ENCODE peak calls at places on chromosomes 12 and 14, in six cellular contexts. O, B, G, I, P and R are unnamed samples.

GRCh38 chr12:105275997-105276760 is 40.2 kb upstream of the APPL2 start:
- DNase-seq in O (no peak), B (no peak), I (no peak), G (no peak), P (no peak), R (no peak)

GRCh38 chr12:98296462-98297079 is 218.8 kb upstream of the TMPO start:
- DNase-seq in P (peak; percentile 60), B (no peak), I (no peak), G (peak; percentile 20), O (peak; percentile 73), R (peak; percentile 45)

GRCh38 chr14:104940526-104941150 is 16.0 kb downstream of the PLD4 start:
- DNase-seq in O (peak; percentile 49), P (no peak), I (no peak), B (peak; percentile 11), G (no peak), R (no peak)

GRCh38 chr12:103571286-103571685 is 15.8 kb upstream of the STAB2 start:
- DNase-seq in P (peak; percentile 73), G (peak; percentile 75), I (no peak), O (peak; percentile 72), B (no peak), R (peak; percentile 89)

GRCh38 chr14:96237641-96238040 is 18.4 kb upstream of the BDKRB1 start:
- DNase-seq in B (no peak), I (no peak), O (no peak), G (no peak), P (no peak), R (no peak)

GRCh38 chr14:58815046-58815701 is 177.4 kb downstream of the DACT1 start:
- DNase-seq in I (no peak), P (no peak), B (peak; percentile 50), G (no peak), O (no peak), R (no peak)

GRCh38 chr14:23375527-23376251 is 1.2 kb upstream of the CMTM5 start:
- DNase-seq in G (no peak), I (no peak), O (no peak), P (no peak), B (no peak), R (no peak)

GRCh38 chr12:48977290-48978281 is 536 bp upstream of the WNT1 start:
- DNase-seq in B (peak; percentile 80), G (no peak), I (peak; percentile 62), O (no peak), P (peak; percentile 88), R (peak; percentile 80)

GRCh38 chr14:49962616-49963015 is 69.7 kb downstream of the ARF6 start:
- DNase-seq in G (no peak), P (no peak), I (no peak), O (peak; percentile 19), B (no peak), R (no peak)

DNA sequence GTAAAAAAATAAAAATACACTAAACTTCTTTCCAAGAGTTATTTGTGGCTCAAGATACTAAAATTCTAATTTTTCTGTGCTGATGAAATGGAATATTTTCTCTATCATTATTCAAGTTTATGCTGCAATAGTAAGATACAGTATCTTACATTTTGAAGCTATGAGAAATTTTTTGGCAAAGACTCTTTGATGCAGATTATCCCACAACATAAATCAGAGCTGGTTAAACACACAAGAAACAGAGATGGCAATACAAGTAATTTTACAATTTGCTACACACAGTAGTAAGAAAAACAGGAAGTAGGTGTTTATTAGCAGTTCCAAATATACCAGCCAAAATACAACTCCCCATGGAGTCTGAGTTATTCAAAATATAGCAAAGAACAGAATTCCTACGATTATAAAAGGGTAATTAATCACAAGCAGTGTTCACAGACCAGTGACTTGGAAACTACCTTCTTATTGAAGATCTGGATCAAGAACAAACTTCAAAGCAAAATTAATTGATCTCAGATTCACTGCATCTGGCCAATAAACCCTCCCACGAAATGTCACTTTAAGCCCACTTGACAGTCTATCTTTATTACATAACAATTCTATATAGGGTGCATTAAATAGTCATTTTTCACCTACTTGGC is 84.0 kb downstream of the BMP4 start:
- DNase-seq in O (no peak), I (no peak), G (no peak), P (no peak), B (no peak), R (no peak)
- H2BK15ac ChIP-seq in O (no peak overlapping the region), I (no peak overlapping the region), G (no peak overlapping the region), P (peak overlapping the region; percentile 72), B (no peak overlapping the region), R (no peak overlapping the region)

DNA sequence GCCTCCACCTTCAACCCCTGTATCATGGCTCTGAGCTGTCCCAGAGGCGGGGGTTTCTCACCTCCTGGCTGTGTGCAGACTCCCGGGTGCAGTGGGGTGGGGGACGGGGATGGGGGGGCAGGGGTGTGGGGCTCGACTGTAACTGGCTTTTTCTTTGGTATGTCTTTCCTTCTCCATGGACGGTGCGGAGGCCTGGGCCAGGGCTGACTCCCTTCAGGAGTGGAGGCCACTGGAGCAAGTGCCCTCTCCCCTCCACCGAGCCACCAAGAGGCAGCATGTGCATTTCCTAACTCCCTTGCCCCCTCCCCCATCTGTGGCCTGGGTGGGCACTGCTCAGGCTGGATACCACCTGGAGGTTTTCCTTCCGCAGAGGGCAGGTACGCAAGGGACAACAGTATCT is 122.6 kb downstream of the ESRRB start:
- DNase-seq in O (no peak), B (no peak), I (no peak), G (no peak), P (no peak), R (no peak)
- H2BK15ac ChIP-seq in O (no peak overlapping the region), B (no peak overlapping the region), I (no peak overlapping the region), G (no peak overlapping the region), P (no peak overlapping the region), R (no peak overlapping the region)

GRCh38 chr12:123962530-123962929 is 10.1 kb downstream of the CCDC92 start:
- DNase-seq in I (no peak), B (no peak), O (no peak), G (no peak), P (no peak), R (no peak)
- H2BK15ac ChIP-seq in I (no peak overlapping the region), B (no peak overlapping the region), O (no peak overlapping the region), G (no peak overlapping the region), P (no peak overlapping the region), R (no peak overlapping the region)

GRCh38 chr14:70281938-70282337 is 77.5 kb downstream of the COX16 start:
- DNase-seq in O (no peak), G (no peak), B (no peak), P (no peak), I (no peak), R (no peak)

GRCh38 chr14:70280931-70281330 is 78.6 kb downstream of the COX16 start:
- DNase-seq in B (no peak), O (no peak), G (no peak), P (no peak), I (no peak), R (no peak)

GRCh38 chr14:70278281-70278680 is 81.2 kb downstream of the COX16 start:
- DNase-seq in I (no peak), O (no peak), G (no peak), P (no peak), B (no peak), R (no peak)

DNA sequence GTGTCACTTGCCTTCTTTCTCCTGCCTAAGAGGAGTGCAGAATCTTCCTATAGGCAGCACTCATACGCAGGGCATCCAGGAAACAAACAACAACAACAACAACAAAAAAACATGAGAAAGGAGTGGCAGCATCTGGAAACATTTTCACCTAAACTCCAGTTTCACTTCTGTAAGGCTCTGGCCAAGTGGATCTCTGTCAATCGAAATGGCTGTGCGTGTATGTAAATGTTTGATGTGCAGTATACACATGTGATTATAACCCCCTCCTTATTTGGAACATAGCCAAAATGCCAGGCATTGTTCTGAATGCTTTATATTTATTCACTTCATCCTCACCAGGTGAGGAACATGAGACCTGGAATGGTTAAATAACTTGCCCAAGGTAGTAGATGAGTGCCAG is 76.8 kb downstream of the COX16 start:
- DNase-seq in B (no peak), O (no peak), P (no peak), G (no peak), I (no peak), R (no peak)
- H2BK15ac ChIP-seq in B (no peak overlapping the region), O (no peak overlapping the region), P (peak overlapping the region; percentile 78), G (no peak overlapping the region), I (no peak overlapping the region), R (no peak overlapping the region)

GRCh38 chr14:91303924-91304229 is 59.4 kb upstream of the GPR68 start:
- DNase-seq in B (no peak), P (no peak), I (no peak), O (no peak), G (no peak), R (no peak)

GRCh38 chr14:91300957-91301356 is 56.5 kb upstream of the GPR68 start:
- DNase-seq in I (no peak), P (no peak), B (no peak), O (no peak), G (no peak), R (no peak)

GRCh38 chr14:91302391-91302790 is 57.9 kb upstream of the GPR68 start:
- DNase-seq in B (no peak), O (no peak), G (no peak), I (no peak), P (no peak), R (no peak)

GRCh38 chr14:91305650-91306431 is 61.3 kb upstream of the GPR68 start:
- DNase-seq in G (no peak), P (no peak), I (no peak), O (no peak), B (no peak), R (peak; percentile 71)

DNA sequence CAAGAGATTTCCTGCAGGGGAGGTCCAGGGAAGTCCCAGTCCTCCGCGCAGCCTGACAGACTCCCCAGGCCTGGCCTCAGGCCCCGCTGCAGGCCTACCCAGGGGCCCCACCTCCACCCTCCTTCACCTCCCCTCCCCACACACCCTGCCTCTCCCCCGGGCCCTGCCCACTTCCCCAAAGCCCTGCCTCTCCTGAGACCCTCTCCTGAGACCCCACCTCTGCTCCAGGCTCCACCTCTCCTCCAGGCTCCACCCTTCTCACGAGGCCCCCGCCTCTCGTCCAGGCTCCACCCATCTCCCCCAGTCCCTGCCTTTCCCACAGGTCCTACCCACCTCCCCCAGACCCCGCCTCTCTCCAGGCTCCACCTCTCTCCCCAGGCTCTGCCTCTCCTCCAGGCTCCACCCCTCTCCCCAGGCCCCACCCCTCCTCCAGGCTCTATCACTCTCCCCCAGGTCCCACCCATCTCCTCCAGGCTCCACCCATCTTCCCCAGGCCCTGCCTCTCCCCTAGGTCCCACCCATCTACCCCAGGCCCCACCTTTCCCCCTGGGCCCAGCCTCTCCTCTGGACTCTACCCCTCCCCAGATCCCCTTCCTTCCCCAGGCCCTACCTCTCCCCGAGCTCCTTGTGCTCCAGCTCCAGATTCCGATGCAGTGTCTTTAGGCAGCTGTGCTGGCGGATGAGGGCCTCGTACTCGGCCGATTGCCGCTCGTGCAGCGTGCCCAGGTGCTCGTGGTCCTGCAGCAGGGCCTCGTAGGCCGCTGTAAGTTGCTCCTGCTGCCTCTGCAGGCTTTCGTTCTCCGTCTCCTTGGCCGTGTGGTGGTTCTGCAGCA is 58.8 kb upstream of the GPR68 start:
- DNase-seq in B (no peak), P (peak; percentile 98), G (peak; percentile 93), O (peak; percentile 99), I (no peak), R (peak; percentile 100)
- H2BK15ac ChIP-seq in B (no peak overlapping the region), P (peak overlapping the region; percentile 65), G (peak overlapping the region; percentile 40), O (no peak overlapping the region), I (no peak overlapping the region), R (no peak overlapping the region)

DNA sequence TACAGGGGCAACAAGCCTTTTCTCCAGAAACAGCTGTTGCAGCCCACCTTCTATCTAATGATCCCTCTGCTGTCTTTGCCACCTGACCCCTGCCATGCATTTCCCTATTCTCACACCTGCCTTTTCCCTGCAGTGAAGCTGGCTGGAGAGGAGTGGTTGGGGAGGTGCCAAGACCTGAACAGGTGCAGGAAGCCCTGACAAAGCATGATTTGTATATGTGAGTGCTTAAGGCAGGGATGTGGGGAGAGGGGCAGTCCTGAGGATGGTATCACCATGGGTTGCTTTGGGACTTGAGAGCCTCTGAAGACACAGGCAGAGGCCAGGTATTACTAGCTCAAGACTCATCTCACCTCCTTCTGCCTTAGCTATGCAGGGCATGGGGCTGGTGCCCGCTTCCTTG is 2.9 kb upstream of the PFDN5 start:
- DNase-seq in O (no peak), P (no peak), I (no peak), G (no peak), B (no peak), R (no peak)
- H2BK15ac ChIP-seq in O (no peak overlapping the region), P (no peak overlapping the region), I (no peak overlapping the region), G (no peak overlapping the region), B (no peak overlapping the region), R (no peak overlapping the region)